ENCODE peak calls at places on chromosome 3, in eight cellular contexts. T, E, I, V, K, C, S and G are unnamed samples.

GRCh38 chr3:151319613-151320012 is 3.0 kb upstream of the GPR87 start:
- DNase-seq in T (peak; percentile 60), E (no peak), I (no peak), V (no peak), K (no peak), C (no peak), S (no peak), G (no peak)

GRCh38 chr3:45596290-45596791 is 1.8 kb downstream of the LIMD1 start:
- DNase-seq in T (no peak), E (no peak), I (no peak), V (no peak), K (peak; percentile 42), C (no peak), S (no peak), G (no peak)

GRCh38 chr3:146152841-146153240 is 8.1 kb downstream of the PLOD2 start:
- DNase-seq in T (no peak), E (peak; percentile 12), I (no peak), V (no peak), K (no peak), C (no peak), S (peak; percentile 87), G (no peak)

GRCh38 chr3:153762411-153763235 is 358.6 kb upstream of the ARHGEF26 start:
- DNase-seq in T (no peak), E (no peak), I (no peak), V (no peak), K (no peak), C (no peak), S (no peak), G (no peak)

GRCh38 chr3:140863481-140864084 is 78.1 kb upstream of the SLC25A36 start:
- DNase-seq in T (peak; percentile 58), E (peak; percentile 58), I (no peak), V (no peak), K (peak; percentile 47), C (peak; percentile 14), S (no peak), G (peak; percentile 25)

GRCh38 chr3:42376397-42376798 is 34.0 kb downstream of the LYZL4 start:
- DNase-seq in T (peak; percentile 82), E (no peak), I (no peak), V (no peak), K (no peak), C (peak; percentile 83), S (no peak), G (no peak)

GRCh38 chr3:170117134-170117533 is 64.4 kb downstream of the PHC3 start:
- DNase-seq in T (peak; percentile 16), E (no peak), I (no peak), V (no peak), K (no peak), C (no peak), S (no peak), G (peak; percentile 2)

GRCh38 chr3:102434715-102435114 is at the start of gene ZPLD1:
- DNase-seq in T (no peak), E (no peak), I (no peak), V (no peak), K (no peak), C (no peak), S (no peak), G (no peak)

GRCh38 chr3:12601072-12601471 is 44.2 kb downstream of the MKRN2 start:
- DNase-seq in T (no peak), E (no peak), I (no peak), V (no peak), K (no peak), C (no peak), S (no peak), G (no peak)

GRCh38 chr3:9247361-9248231 is 1.9 kb downstream of the SRGAP3 start:
- DNase-seq in T (no peak), E (no peak), I (no peak), V (no peak), K (peak; percentile 30), C (no peak), S (peak; percentile 81), G (no peak)

GRCh38 chr3:129593595-129594339 is 12.7 kb downstream of the PLXND1 start:
- DNase-seq in T (no peak), E (no peak), I (peak; percentile 33), V (no peak), K (no peak), C (no peak), S (no peak), G (no peak)

GRCh38 chr3:31369637-31370036 is 163.1 kb upstream of the STT3B start:
- DNase-seq in T (peak; percentile 4), E (no peak), I (no peak), V (no peak), K (no peak), C (no peak), S (no peak), G (no peak)

GRCh38 chr3:188335656-188336055 is 181.7 kb downstream of the LPP start:
- DNase-seq in T (no peak), E (no peak), I (no peak), V (no peak), K (no peak), C (no peak), S (no peak), G (no peak)

GRCh38 chr3:113600418-113601185 is 68.2 kb downstream of the SIDT1 start:
- DNase-seq in T (no peak), E (no peak), I (no peak), V (no peak), K (peak; percentile 30), C (no peak), S (no peak), G (no peak)